ENCODE peak calls at places on chromosomes 13 and 19, in five cellular contexts. F is fibroblast of lung; H is CD8-positive, alpha-beta T cell; U is body of pancreas; X is pancreas. Y is an unnamed sample. For H3K9me3, the result is how much of the 10 kb centered on the place peaks cover.

GRCh38 chr13:43245374-43245964 is 222.1 kb downstream of the DNAJC15 start:
- DNase-seq in F (peak), X (no peak), H (no peak), U (no peak), Y (no peak)

GRCh38 chr19:51333836-51334460 is 8.0 kb downstream of the VSIG10L start:
- DNase-seq in F (no peak), H (no peak), X (no peak), U (no peak), Y (no peak)

GRCh38 chr19:38417544-38418506 is 8.2 kb downstream of the RASGRP4 start:
- DNase-seq in F (no peak), H (peak), X (peak), U (peak), Y (no peak)

GRCh38 chr13:106105153-106105552 is 430.3 kb downstream of the EFNB2 start:
- DNase-seq in U (no peak), F (peak), X (no peak), H (no peak), Y (no peak)

GRCh38 chr19:39832341-39833083 is 1.4 kb downstream of the DYRK1B start:
- DNase-seq in U (no peak), H (no peak), F (no peak), X (no peak), Y (peak)

GRCh38 chr19:15479391-15480345 is at the start of gene PGLYRP2:
- DNase-seq in X (no peak), U (peak), F (no peak), H (no peak), Y (no peak)

GRCh38 chr19:2266183-2266993 is 10.2 kb upstream of the JSRP1 start:
- DNase-seq in X (peak), F (peak), U (peak), H (no peak), Y (no peak)

GRCh38 chr19:6519289-6519688 is 11.5 kb upstream of the TNFSF9 start:
- DNase-seq in F (peak), U (no peak), H (no peak), X (no peak), Y (no peak)

GRCh38 chr19:40611096-40611495 is 9.9 kb downstream of the LTBP4 start:
- DNase-seq in H (no peak), U (no peak), X (no peak), F (no peak), Y (no peak)

GRCh38 chr19:52896431-52897148 is 845 bp downstream of the ZNF320 start:
- DNase-seq in H (no peak), F (peak), U (peak), X (peak), Y (no peak)

GRCh38 chr13:76440568-76440967 is 445.6 kb downstream of the KCTD12 start:
- DNase-seq in F (no peak), U (no peak), H (no peak), X (no peak), Y (no peak)

GRCh38 chr19:35314031-35314430 is 15.0 kb upstream of the CD22 start:
- DNase-seq in U (no peak), F (no peak), X (no peak), H (no peak), Y (no peak)

GRCh38 chr13:33264620-33264978 is 21.0 kb downstream of the STARD13 start:
- DNase-seq in X (no peak), H (no peak), U (no peak), F (no peak), Y (no peak)

GRCh38 chr13:42574011-42574410 is at the start of gene TNFSF11:
- DNase-seq in X (no peak), U (no peak), F (no peak), H (peak), Y (no peak)

GRCh38 chr19:57719424-57719823 is 8.0 kb downstream of the ZNF671 start:
- DNase-seq in U (no peak), X (no peak), F (no peak), H (no peak), Y (no peak)
- H3K9me3 ChIP-seq in U (under half), X (under half), F (under half), H (half or more), Y (under half)

GRCh38 chr19:33241530-33242101 is 16.0 kb upstream of the SLC7A10 start:
- DNase-seq in H (peak), X (no peak), U (peak), F (peak), Y (no peak)

GRCh38 chr19:33240181-33240771 is 14.6 kb upstream of the SLC7A10 start:
- DNase-seq in U (no peak), F (no peak), X (no peak), H (no peak), Y (no peak)

GRCh38 chr19:33241091-33241529 is 15.5 kb upstream of the SLC7A10 start:
- DNase-seq in F (no peak), U (no peak), X (no peak), H (no peak), Y (no peak)

GRCh38 chr19:33238750-33239149 is 13.1 kb upstream of the SLC7A10 start:
- DNase-seq in H (no peak), U (no peak), X (no peak), F (no peak), Y (no peak)

DNA sequence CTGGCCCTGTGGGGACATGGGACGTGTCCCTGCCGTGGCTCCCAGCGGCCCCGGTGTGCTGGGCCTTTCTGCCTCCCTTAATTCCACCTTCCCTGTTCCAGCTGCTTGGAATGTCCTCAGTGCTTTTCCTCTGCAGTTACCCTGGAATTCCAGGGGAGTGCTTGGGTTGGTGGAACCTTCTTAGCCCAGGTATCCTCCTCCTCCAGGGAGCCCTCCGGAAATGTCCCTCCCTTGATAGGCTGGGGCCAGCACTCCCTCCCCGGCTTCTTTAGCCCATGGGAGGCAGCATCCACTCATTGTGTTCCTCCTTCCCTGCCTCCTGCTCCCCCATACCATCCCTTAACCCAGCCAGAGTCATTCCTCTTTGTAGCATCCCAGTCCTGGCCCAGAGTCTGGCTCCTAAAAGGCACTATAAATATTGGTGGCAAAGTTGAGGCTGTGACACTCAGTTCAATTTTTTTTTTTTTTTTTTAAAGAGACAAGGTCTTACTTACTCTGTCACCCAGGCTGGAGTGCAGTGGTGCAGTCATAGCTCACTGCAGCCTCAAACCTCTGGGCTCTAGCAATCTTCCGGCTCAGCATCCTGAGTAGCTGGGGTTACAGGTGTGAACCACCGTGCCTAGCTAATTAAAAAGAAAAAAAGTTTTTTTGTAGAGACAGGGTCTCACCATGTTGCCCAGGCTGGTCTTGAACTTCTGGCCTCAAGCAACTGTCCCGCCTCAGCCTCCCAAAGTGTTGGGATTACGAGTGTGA is 13.7 kb upstream of the SLC7A10 start:
- DNase-seq in U (no peak), F (no peak), X (no peak), H (no peak), Y (no peak)
- H3K9me3 ChIP-seq in U (under half), F (under half), X (under half), H (under half), Y (under half)

GRCh38 chr19:57961785-57962184 is 12.5 kb downstream of the C19orf18 start:
- DNase-seq in U (no peak), F (no peak), X (no peak), H (no peak), Y (no peak)
- H3K9me3 ChIP-seq in U (under half), F (under half), X (under half), H (under half), Y (under half)

GRCh38 chr19:57421037-57421436 is 10.1 kb downstream of the ZNF17 start:
- DNase-seq in X (no peak), H (no peak), U (no peak), F (no peak), Y (no peak)

DNA sequence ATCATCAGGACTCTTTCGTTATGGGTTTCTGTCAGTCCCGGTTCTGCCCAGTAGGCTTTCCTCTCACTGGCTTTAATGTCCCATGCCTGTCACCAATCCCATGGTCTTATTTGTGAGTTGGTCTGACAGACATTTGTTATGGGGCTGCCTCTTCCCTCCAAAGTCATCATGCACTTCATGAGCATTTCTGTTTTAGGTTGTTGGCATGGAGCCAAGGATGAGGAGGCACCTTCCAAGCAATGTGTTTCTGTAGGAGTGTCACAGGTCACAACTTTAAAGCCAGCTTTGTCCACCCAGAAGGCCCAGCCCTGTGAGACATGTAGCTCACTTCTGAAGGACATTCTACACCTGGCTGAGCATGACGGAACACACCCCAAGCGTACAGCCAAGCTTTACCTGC is 8.5 kb downstream of the ZNF17 start:
- DNase-seq in H (no peak), U (no peak), X (no peak), F (no peak), Y (no peak)
- H3K9me3 ChIP-seq in H (half or more), U (under half), X (under half), F (under half), Y (under half)

DNA sequence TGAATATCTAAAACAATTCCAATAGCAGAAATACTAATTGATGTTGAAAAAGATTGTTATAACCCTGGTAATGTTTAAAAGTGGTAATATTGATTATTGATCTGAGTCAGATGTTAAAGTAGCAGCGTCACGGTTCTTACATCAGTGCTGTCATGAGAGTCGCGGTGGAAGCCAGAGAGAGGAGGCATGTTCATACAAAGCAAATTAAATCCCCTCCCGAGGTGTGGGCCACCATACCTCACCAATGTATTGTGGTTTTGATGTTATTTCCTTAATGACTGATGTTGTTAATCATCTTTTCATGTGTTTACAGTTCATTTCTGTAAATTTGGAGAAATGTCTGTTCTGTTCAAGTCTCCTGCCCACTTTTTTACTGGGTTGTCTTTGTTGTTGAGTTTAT is 11.2 kb downstream of the ZNF317 start:
- DNase-seq in F (no peak), U (no peak), X (no peak), H (no peak), Y (no peak)
- H3K9me3 ChIP-seq in F (under half), U (under half), X (under half), H (under half), Y (under half)

DNA sequence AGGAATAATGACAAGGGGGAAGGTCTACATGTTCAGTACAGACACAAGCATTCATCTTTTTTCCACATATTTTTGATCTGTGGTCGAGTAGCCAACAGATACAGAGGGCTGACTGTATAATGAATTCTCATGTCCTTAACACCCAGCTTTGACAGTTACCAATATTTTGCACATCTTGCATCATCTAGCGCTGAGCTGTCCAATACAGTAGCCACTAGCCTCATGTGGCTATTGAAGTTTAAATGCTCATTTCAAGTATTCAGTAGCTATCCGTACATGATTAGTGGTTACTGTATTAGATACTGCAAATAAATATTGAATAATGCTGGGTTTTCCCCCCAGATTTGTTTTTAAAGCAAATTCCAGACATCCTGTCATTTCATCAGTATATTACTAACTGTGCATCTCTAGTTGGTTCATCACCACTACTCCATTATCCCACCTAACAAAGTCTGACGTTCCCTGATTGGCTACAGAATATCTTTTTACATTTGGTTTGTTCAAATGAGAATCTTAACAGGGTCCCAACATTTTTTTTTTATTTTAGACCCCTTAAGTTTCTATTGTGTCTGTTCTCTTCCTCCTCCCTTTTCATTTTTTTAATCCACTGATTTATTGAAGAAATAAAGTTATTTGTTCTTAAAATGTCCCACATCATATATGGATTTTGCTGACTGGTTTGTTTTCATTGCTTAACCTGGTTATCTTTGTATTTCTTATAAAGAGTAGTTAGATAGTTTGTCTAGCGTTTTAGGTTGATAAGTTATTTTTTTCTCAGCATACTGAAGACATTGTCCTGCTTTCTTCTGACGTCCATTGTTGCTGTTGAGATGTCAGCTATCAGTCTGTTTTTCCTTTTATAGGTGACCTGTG is 8.2 kb downstream of the ZNF177 start:
- DNase-seq in H (no peak), F (no peak), X (no peak), U (no peak), Y (no peak)
- H3K9me3 ChIP-seq in H (under half), F (under half), X (under half), U (under half), Y (under half)

GRCh38 chr19:58209577-58209976 is 19.1 kb upstream of the ZNF544 start:
- DNase-seq in F (no peak), X (no peak), H (no peak), U (no peak), Y (no peak)
- H3K9me3 ChIP-seq in F (under half), X (under half), H (half or more), U (under half), Y (half or more)

DNA sequence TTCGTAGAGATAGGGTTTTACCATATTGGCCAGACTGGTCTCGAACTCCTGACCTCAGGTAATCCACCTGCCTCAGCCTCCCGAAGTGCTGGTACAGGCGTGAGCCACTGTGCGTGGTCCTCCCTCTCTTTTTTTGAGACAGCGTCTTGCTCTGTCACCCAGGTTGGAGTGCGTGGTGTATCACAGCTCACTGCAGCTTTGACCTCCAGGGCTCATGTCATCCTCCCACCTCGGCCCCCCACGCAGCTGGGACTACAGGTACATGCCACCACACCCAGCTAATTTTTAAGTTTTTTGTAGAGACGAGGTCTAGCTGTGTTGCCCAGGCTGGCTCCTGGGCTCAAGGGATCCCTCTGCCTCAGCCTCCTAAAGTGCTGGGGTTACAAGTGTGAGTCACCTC is 18.2 kb downstream of the ZSCAN18 start:
- DNase-seq in F (no peak), H (no peak), U (no peak), X (no peak), Y (no peak)
- H3K9me3 ChIP-seq in F (under half), H (under half), U (under half), X (under half), Y (under half)

GRCh38 chr19:56369886-56370676 is 23.3 kb downstream of the ZNF582 start:
- DNase-seq in H (no peak), U (no peak), X (no peak), F (no peak), Y (no peak)
- H3K9me3 ChIP-seq in H (under half), U (under half), X (under half), F (under half), Y (under half)